ENCODE peak calls at places on chromosomes 5 and 9, in ten cellular contexts. One of them, this sample, is unnamed.

GRCh38 chr5:42858709-42859108 is 47.0 kb upstream of the SELENOP start:
- DNase-seq in A549: no peak
- DNase-seq in lower lobe of right lung: no peak
- DNase-seq in mammary epithelial cell: no peak
- DNase-seq in NB4: no peak
- DNase-seq in CD14-positive monocyte: no peak
- DNase-seq in GM23338: peak; percentile 54
- DNase-seq in mesothelial cell of epicardium: no peak
- DNase-seq in choroid plexus epithelial cell: no peak
- DNase-seq in fibroblast of the aortic adventitia: peak; percentile 4
- DNase-seq in this sample: no peak

GRCh38 chr9:129851821-129852220 is 16.6 kb downstream of the USP20 start:
- DNase-seq in A549: no peak
- DNase-seq in choroid plexus epithelial cell: peak; percentile 62
- DNase-seq in mammary epithelial cell: no peak
- DNase-seq in mesothelial cell of epicardium: no peak
- DNase-seq in GM23338: no peak
- DNase-seq in lower lobe of right lung: no peak
- DNase-seq in fibroblast of the aortic adventitia: no peak
- DNase-seq in CD14-positive monocyte: no peak
- DNase-seq in NB4: peak; percentile 32
- DNase-seq in this sample: no peak

GRCh38 chr9:131697097-131697496 is 42.8 kb downstream of the RAPGEF1 start:
- DNase-seq in mammary epithelial cell: no peak
- DNase-seq in choroid plexus epithelial cell: peak; percentile 78
- DNase-seq in mesothelial cell of epicardium: no peak
- DNase-seq in NB4: no peak
- DNase-seq in GM23338: peak; percentile 62
- DNase-seq in CD14-positive monocyte: no peak
- DNase-seq in fibroblast of the aortic adventitia: peak; percentile 34
- DNase-seq in A549: no peak
- DNase-seq in lower lobe of right lung: no peak
- DNase-seq in this sample: peak; percentile 40

GRCh38 chr9:83012578-83013260 is 50.2 kb downstream of the RASEF start:
- DNase-seq in NB4: no peak
- DNase-seq in fibroblast of the aortic adventitia: peak; percentile 29
- DNase-seq in choroid plexus epithelial cell: no peak
- DNase-seq in CD14-positive monocyte: no peak
- DNase-seq in lower lobe of right lung: no peak
- DNase-seq in mammary epithelial cell: no peak
- DNase-seq in A549: no peak
- DNase-seq in mesothelial cell of epicardium: no peak
- DNase-seq in GM23338: no peak
- DNase-seq in this sample: no peak

GRCh38 chr9:71762900-71763653 is 5.2 kb downstream of the CEMIP2 start:
- DNase-seq in A549: peak; percentile 71
- DNase-seq in lower lobe of right lung: no peak
- DNase-seq in mesothelial cell of epicardium: no peak
- DNase-seq in NB4: no peak
- DNase-seq in GM23338: no peak
- DNase-seq in mammary epithelial cell: peak; percentile 68
- DNase-seq in choroid plexus epithelial cell: peak; percentile 61
- DNase-seq in CD14-positive monocyte: no peak
- DNase-seq in fibroblast of the aortic adventitia: peak; percentile 69
- DNase-seq in this sample: no peak

GRCh38 chr5:136022965-136023364 is 5.8 kb upstream of the TGFBI start:
- DNase-seq in A549: no peak
- DNase-seq in choroid plexus epithelial cell: no peak
- DNase-seq in mesothelial cell of epicardium: no peak
- DNase-seq in GM23338: no peak
- DNase-seq in mammary epithelial cell: no peak
- DNase-seq in fibroblast of the aortic adventitia: no peak
- DNase-seq in lower lobe of right lung: no peak
- DNase-seq in NB4: no peak
- DNase-seq in CD14-positive monocyte: no peak
- DNase-seq in this sample: no peak

GRCh38 chr5:73030531-73030930 is 74.7 kb downstream of the FCHO2 start:
- DNase-seq in fibroblast of the aortic adventitia: no peak
- DNase-seq in lower lobe of right lung: no peak
- DNase-seq in CD14-positive monocyte: no peak
- DNase-seq in mammary epithelial cell: peak; percentile 46
- DNase-seq in GM23338: no peak
- DNase-seq in NB4: no peak
- DNase-seq in A549: no peak
- DNase-seq in choroid plexus epithelial cell: peak; percentile 7
- DNase-seq in mesothelial cell of epicardium: no peak
- DNase-seq in this sample: no peak

GRCh38 chr5:151793358-151793757 is 21.6 kb downstream of the G3BP1 start:
- DNase-seq in mammary epithelial cell: no peak
- DNase-seq in mesothelial cell of epicardium: no peak
- DNase-seq in choroid plexus epithelial cell: no peak
- DNase-seq in lower lobe of right lung: no peak
- DNase-seq in NB4: no peak
- DNase-seq in fibroblast of the aortic adventitia: no peak
- DNase-seq in A549: no peak
- DNase-seq in CD14-positive monocyte: no peak
- DNase-seq in GM23338: no peak
- DNase-seq in this sample: no peak

GRCh38 chr9:104851521-104851920 is 76.4 kb downstream of the ABCA1 start:
- DNase-seq in mesothelial cell of epicardium: no peak
- DNase-seq in CD14-positive monocyte: no peak
- DNase-seq in lower lobe of right lung: no peak
- DNase-seq in fibroblast of the aortic adventitia: no peak
- DNase-seq in choroid plexus epithelial cell: no peak
- DNase-seq in GM23338: no peak
- DNase-seq in mammary epithelial cell: no peak
- DNase-seq in NB4: no peak
- DNase-seq in A549: no peak
- DNase-seq in this sample: no peak

GRCh38 chr5:174045470-174046025 is at the start of gene NSG2:
- DNase-seq in choroid plexus epithelial cell: peak; percentile 95
- DNase-seq in CD14-positive monocyte: no peak
- DNase-seq in mesothelial cell of epicardium: peak; percentile 90
- DNase-seq in NB4: peak; percentile 91
- DNase-seq in fibroblast of the aortic adventitia: peak; percentile 52
- DNase-seq in mammary epithelial cell: peak; percentile 70
- DNase-seq in lower lobe of right lung: peak; percentile 75
- DNase-seq in GM23338: peak; percentile 98
- DNase-seq in A549: peak; percentile 72
- DNase-seq in this sample: peak; percentile 94

GRCh38 chr5:22787807-22788206 is 65.3 kb downstream of the CDH12 start:
- DNase-seq in mesothelial cell of epicardium: no peak
- DNase-seq in fibroblast of the aortic adventitia: no peak
- DNase-seq in choroid plexus epithelial cell: no peak
- DNase-seq in NB4: no peak
- DNase-seq in A549: no peak
- DNase-seq in CD14-positive monocyte: no peak
- DNase-seq in GM23338: no peak
- DNase-seq in lower lobe of right lung: no peak
- DNase-seq in mammary epithelial cell: no peak
- DNase-seq in this sample: no peak

GRCh38 chr5:102971693-102972293 is 148.1 kb downstream of the GIN1 start:
- DNase-seq in fibroblast of the aortic adventitia: peak; percentile 70
- DNase-seq in choroid plexus epithelial cell: peak; percentile 76
- DNase-seq in mesothelial cell of epicardium: no peak
- DNase-seq in GM23338: peak; percentile 37
- DNase-seq in lower lobe of right lung: no peak
- DNase-seq in mammary epithelial cell: peak; percentile 9
- DNase-seq in CD14-positive monocyte: no peak
- DNase-seq in A549: peak; percentile 15
- DNase-seq in NB4: peak; percentile 16
- DNase-seq in this sample: peak; percentile 37

DNA sequence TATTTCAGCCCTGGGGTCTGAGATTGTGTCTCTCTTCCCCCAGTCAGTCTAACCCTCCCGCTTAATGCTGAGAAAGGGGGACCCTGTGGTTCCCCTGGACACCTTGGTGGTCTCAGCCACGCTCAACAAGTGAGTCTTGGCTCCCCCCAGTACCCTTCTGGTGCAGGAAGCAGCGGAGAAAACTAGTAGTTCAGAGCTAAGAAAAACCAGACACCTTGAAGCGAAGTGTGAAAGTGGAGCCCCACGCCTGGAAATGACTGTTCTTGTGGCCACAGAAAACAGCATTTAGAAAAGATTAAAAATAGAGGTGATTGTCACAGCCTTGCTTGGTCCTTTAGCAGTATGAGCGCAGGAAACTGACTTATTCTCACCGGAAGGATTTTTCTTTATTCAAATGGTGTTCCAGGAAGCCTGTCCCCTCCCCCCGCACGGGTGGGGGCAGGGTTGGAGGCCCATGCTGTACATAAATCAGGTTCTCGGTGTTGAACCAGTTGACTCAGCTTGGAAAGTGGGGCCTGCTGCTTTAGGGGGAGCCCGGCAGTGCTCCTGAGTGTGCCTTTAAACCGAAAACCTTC is 8.1 kb downstream of the ARPC5L start:
- DNase-seq in fibroblast of the aortic adventitia: no peak
- DNase-seq in choroid plexus epithelial cell: peak; percentile 51
- DNase-seq in mammary epithelial cell: peak; percentile 44
- DNase-seq in NB4: peak; percentile 64
- DNase-seq in A549: no peak
- DNase-seq in lower lobe of right lung: peak; percentile 68
- DNase-seq in CD14-positive monocyte: no peak
- DNase-seq in mesothelial cell of epicardium: no peak
- DNase-seq in GM23338: no peak
- DNase-seq in this sample: no peak
- TF ChIP-seq CTCF in fibroblast of the aortic adventitia: no peak
- TF ChIP-seq CTCF in choroid plexus epithelial cell: no peak
- TF ChIP-seq CTCF in mammary epithelial cell: no peak
- TF ChIP-seq CTCF in NB4: no peak
- TF ChIP-seq CTCF in A549: no peak
- TF ChIP-seq CTCF in lower lobe of right lung: no peak
- TF ChIP-seq CTCF in CD14-positive monocyte: no peak
- TF ChIP-seq CTCF in mesothelial cell of epicardium: no peak
- TF ChIP-seq CTCF in GM23338: no peak
- TF ChIP-seq CTCF in this sample: no peak

GRCh38 chr9:127093319-127094020 is 29.0 kb downstream of the ANGPTL2 start:
- DNase-seq in lower lobe of right lung: no peak
- DNase-seq in A549: no peak
- DNase-seq in choroid plexus epithelial cell: no peak
- DNase-seq in NB4: no peak
- DNase-seq in mammary epithelial cell: no peak
- DNase-seq in CD14-positive monocyte: no peak
- DNase-seq in fibroblast of the aortic adventitia: no peak
- DNase-seq in mesothelial cell of epicardium: no peak
- DNase-seq in GM23338: peak; percentile 33
- DNase-seq in this sample: no peak
- TF ChIP-seq CTCF in lower lobe of right lung: no peak
- TF ChIP-seq CTCF in A549: no peak
- TF ChIP-seq CTCF in choroid plexus epithelial cell: no peak
- TF ChIP-seq CTCF in NB4: no peak
- TF ChIP-seq CTCF in mammary epithelial cell: no peak
- TF ChIP-seq CTCF in CD14-positive monocyte: no peak
- TF ChIP-seq CTCF in fibroblast of the aortic adventitia: no peak
- TF ChIP-seq CTCF in mesothelial cell of epicardium: no peak
- TF ChIP-seq CTCF in GM23338: peak; percentile 44
- TF ChIP-seq CTCF in this sample: no peak

GRCh38 chr5:150258126-150258525 is 31.4 kb downstream of the CAMK2A start:
- DNase-seq in CD14-positive monocyte: no peak
- DNase-seq in GM23338: no peak
- DNase-seq in mammary epithelial cell: no peak
- DNase-seq in lower lobe of right lung: no peak
- DNase-seq in A549: no peak
- DNase-seq in fibroblast of the aortic adventitia: no peak
- DNase-seq in choroid plexus epithelial cell: no peak
- DNase-seq in NB4: peak; percentile 36
- DNase-seq in mesothelial cell of epicardium: no peak
- DNase-seq in this sample: no peak
- TF ChIP-seq CTCF in CD14-positive monocyte: no peak
- TF ChIP-seq CTCF in GM23338: no peak
- TF ChIP-seq CTCF in mammary epithelial cell: no peak
- TF ChIP-seq CTCF in lower lobe of right lung: no peak
- TF ChIP-seq CTCF in A549: no peak
- TF ChIP-seq CTCF in fibroblast of the aortic adventitia: no peak
- TF ChIP-seq CTCF in choroid plexus epithelial cell: no peak
- TF ChIP-seq CTCF in NB4: no peak
- TF ChIP-seq CTCF in mesothelial cell of epicardium: no peak
- TF ChIP-seq CTCF in this sample: no peak

GRCh38 chr5:177371705-177372533 is 12.3 kb upstream of the SLC34A1 start:
- DNase-seq in CD14-positive monocyte: no peak
- DNase-seq in mammary epithelial cell: no peak
- DNase-seq in fibroblast of the aortic adventitia: no peak
- DNase-seq in A549: no peak
- DNase-seq in lower lobe of right lung: no peak
- DNase-seq in NB4: no peak
- DNase-seq in GM23338: no peak
- DNase-seq in choroid plexus epithelial cell: no peak
- DNase-seq in mesothelial cell of epicardium: no peak
- DNase-seq in this sample: no peak

GRCh38 chr5:177369050-177369912 is 11.6 kb downstream of the RGS14 start:
- DNase-seq in NB4: peak; percentile 34
- DNase-seq in mesothelial cell of epicardium: no peak
- DNase-seq in CD14-positive monocyte: no peak
- DNase-seq in fibroblast of the aortic adventitia: peak; percentile 20
- DNase-seq in A549: peak; percentile 86
- DNase-seq in mammary epithelial cell: no peak
- DNase-seq in lower lobe of right lung: no peak
- DNase-seq in GM23338: peak; percentile 76
- DNase-seq in choroid plexus epithelial cell: peak; percentile 43
- DNase-seq in this sample: no peak

GRCh38 chr5:177371120-177371537 is 13.1 kb upstream of the SLC34A1 start:
- DNase-seq in fibroblast of the aortic adventitia: no peak
- DNase-seq in lower lobe of right lung: no peak
- DNase-seq in CD14-positive monocyte: no peak
- DNase-seq in GM23338: no peak
- DNase-seq in A549: no peak
- DNase-seq in mesothelial cell of epicardium: no peak
- DNase-seq in NB4: no peak
- DNase-seq in choroid plexus epithelial cell: no peak
- DNase-seq in mammary epithelial cell: no peak
- DNase-seq in this sample: no peak

GRCh38 chr5:177369913-177370487 is 12.3 kb downstream of the RGS14 start:
- DNase-seq in NB4: no peak
- DNase-seq in fibroblast of the aortic adventitia: no peak
- DNase-seq in GM23338: no peak
- DNase-seq in lower lobe of right lung: no peak
- DNase-seq in mammary epithelial cell: no peak
- DNase-seq in mesothelial cell of epicardium: no peak
- DNase-seq in choroid plexus epithelial cell: no peak
- DNase-seq in CD14-positive monocyte: no peak
- DNase-seq in A549: no peak
- DNase-seq in this sample: no peak

DNA sequence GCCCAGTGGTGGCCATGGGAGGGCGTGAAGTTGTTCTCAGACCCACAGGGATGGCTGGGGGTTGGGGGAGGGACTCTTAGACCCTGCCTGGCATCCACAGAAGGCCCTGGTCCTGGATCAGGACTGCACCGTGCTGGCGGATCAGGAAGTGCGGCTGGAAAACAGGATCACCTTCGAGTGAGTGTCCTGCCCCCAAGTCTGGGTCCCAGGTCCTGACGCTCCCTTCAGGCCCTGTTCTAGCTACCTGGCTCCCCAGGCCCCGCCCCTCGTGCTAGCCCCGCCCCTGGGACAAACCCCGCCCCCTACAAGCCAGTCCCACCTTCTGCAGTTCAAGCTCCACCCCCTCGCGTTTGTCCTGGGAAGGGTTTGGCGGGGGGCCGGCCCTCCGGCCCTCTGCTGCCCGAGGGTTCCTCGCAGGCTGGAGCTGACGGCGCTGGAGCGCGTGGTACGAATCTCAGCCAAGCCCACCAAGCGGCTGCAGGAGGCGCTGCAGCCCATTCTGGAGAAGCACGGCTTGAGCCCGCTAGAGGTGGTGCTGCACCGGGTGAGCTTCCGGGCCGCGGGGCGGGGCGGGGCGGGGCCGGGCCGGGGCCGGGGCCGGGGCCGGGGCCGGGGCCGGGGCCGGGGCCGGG is 12.9 kb downstream of the RGS14 start:
- DNase-seq in NB4: peak; percentile 59
- DNase-seq in choroid plexus epithelial cell: peak; percentile 95
- DNase-seq in lower lobe of right lung: peak; percentile 87
- DNase-seq in GM23338: peak; percentile 98
- DNase-seq in fibroblast of the aortic adventitia: peak; percentile 82
- DNase-seq in mesothelial cell of epicardium: peak; percentile 86
- DNase-seq in mammary epithelial cell: peak; percentile 77
- DNase-seq in CD14-positive monocyte: peak; percentile 72
- DNase-seq in A549: peak; percentile 89
- DNase-seq in this sample: peak; percentile 55
- TF ChIP-seq CTCF in NB4: peak; percentile 13
- TF ChIP-seq CTCF in choroid plexus epithelial cell: peak; percentile 74
- TF ChIP-seq CTCF in lower lobe of right lung: peak; percentile 43
- TF ChIP-seq CTCF in GM23338: peak; percentile 79
- TF ChIP-seq CTCF in fibroblast of the aortic adventitia: peak; percentile 69
- TF ChIP-seq CTCF in mesothelial cell of epicardium: peak; percentile 35
- TF ChIP-seq CTCF in mammary epithelial cell: peak; percentile 46
- TF ChIP-seq CTCF in CD14-positive monocyte: peak; percentile 42
- TF ChIP-seq CTCF in A549: peak; percentile 51
- TF ChIP-seq CTCF in this sample: peak; percentile 53